ENCODE peak calls at places on chromosomes 1 and 21, in four cellular contexts. H is heart left ventricle, I is GM12891, D is uterus. F is an unnamed sample.

GRCh38 chr1:95407864-95408291 is 173.9 kb downstream of the RWDD3 start:
- DNase-seq in H (no peak), I (no peak), D (no peak), F (no peak)

GRCh38 chr1:186188004-186188539 is 187.0 kb downstream of the TPR start:
- DNase-seq in H (no peak), I (no peak), D (no peak), F (no peak)

GRCh38 chr1:109197163-109198042 is 16.3 kb upstream of the SARS1 start:
- DNase-seq in H (no peak), I (no peak), D (no peak), F (peak; percentile 96)

GRCh38 chr1:150564051-150564991 is 15.1 kb downstream of the MCL1 start:
- DNase-seq in H (peak; percentile 43), I (no peak), D (peak; percentile 29), F (peak; percentile 63)

GRCh38 chr1:153539395-153540093 is 1.2 kb downstream of the S100A5 start:
- DNase-seq in H (no peak), I (no peak), D (no peak), F (no peak)

GRCh38 chr1:92969517-92969916 is 8.3 kb upstream of the DIPK1A start:
- DNase-seq in H (no peak), I (no peak), D (no peak), F (no peak)

GRCh38 chr1:246506440-246506784 is 667 bp downstream of the SMYD3 start:
- DNase-seq in H (no peak), I (no peak), D (no peak), F (no peak)

GRCh38 chr1:170162385-170163226 is 16.8 kb downstream of the NTMT2 start:
- DNase-seq in H (peak; percentile 35), I (no peak), D (peak; percentile 33), F (peak; percentile 30)

GRCh38 chr1:26786437-26787380 is 1.0 kb upstream of the PIGV start:
- DNase-seq in H (peak; percentile 83), I (peak; percentile 48), D (peak; percentile 77), F (peak; percentile 66)

GRCh38 chr1:229759037-229759435 is 133.0 kb downstream of the URB2 start:
- DNase-seq in H (no peak), I (no peak), D (no peak), F (no peak)

GRCh38 chr1:119794230-119794629 is 17.0 kb downstream of the REG4 start:
- DNase-seq in H (no peak), I (no peak), D (no peak), F (no peak)

GRCh38 chr1:161071886-161072371 is 2.2 kb upstream of the ARHGAP30 start:
- DNase-seq in H (peak; percentile 69), I (peak; percentile 68), D (no peak), F (no peak)

GRCh38 chr1:157773723-157774350 is 3.1 kb downstream of the FCRL2 start:
- DNase-seq in H (no peak), I (peak; percentile 7), D (no peak), F (no peak)

GRCh38 chr1:161725888-161726630 is 4.7 kb downstream of the FCRLB start:
- DNase-seq in H (peak; percentile 53), I (no peak), D (peak; percentile 44), F (peak; percentile 36)

GRCh38 chr1:178939328-178939727 is 68.5 kb upstream of the ANGPTL1 start:
- DNase-seq in H (no peak), I (no peak), D (no peak), F (no peak)

GRCh38 chr1:205044745-205045144 is 1.7 kb downstream of the CNTN2 start:
- DNase-seq in H (no peak), I (no peak), D (no peak), F (no peak)

GRCh38 chr1:21012937-21013336 is 163.8 kb downstream of the EIF4G3 start:
- DNase-seq in H (no peak), I (no peak), D (no peak), F (no peak)

GRCh38 chr1:109573785-109574184 is 25.4 kb downstream of the GNAI3 start:
- DNase-seq in H (no peak), I (no peak), D (no peak), F (no peak)

GRCh38 chr1:205259361-205259832 is 31.7 kb downstream of the TMCC2 start:
- DNase-seq in H (no peak), I (no peak), D (no peak), F (no peak)

GRCh38 chr1:232786845-232787455 is 18.3 kb upstream of the MAP10 start:
- DNase-seq in H (no peak), I (no peak), D (no peak), F (no peak)

GRCh38 chr1:216807696-216808095 is 84.5 kb upstream of the ESRRG start:
- DNase-seq in H (no peak), I (no peak), D (no peak), F (no peak)

GRCh38 chr1:10107985-10108663 is 75.4 kb downstream of the UBE4B start:
- DNase-seq in H (no peak), I (no peak), D (no peak), F (no peak)

GRCh38 chr1:38962113-38962512 is 20.5 kb upstream of the RHBDL2 start:
- DNase-seq in H (no peak), I (no peak), D (no peak), F (no peak)

GRCh38 chr21:42833439-42833815 is 45.9 kb downstream of the WDR4 start:
- DNase-seq in H (no peak), I (no peak), D (no peak), F (no peak)

GRCh38 chr1:229001467-229001866 is 266.2 kb downstream of the RHOU start:
- DNase-seq in H (no peak), I (no peak), D (no peak), F (no peak)

GRCh38 chr1:193260056-193260750 is 73.8 kb upstream of the B3GALT2 start:
- DNase-seq in H (no peak), I (no peak), D (no peak), F (no peak)

GRCh38 chr1:153789478-153790148 is 14.4 kb downstream of the SLC27A3 start:
- DNase-seq in H (peak; percentile 35), I (no peak), D (peak; percentile 40), F (no peak)

GRCh38 chr1:47412437-47412836 is 3.6 kb upstream of the FOXE3 start:
- DNase-seq in H (no peak), I (no peak), D (no peak), F (no peak)

GRCh38 chr1:204445860-204446412 is 34.3 kb upstream of the PPP1R15B start:
- DNase-seq in H (no peak), I (peak; percentile 41), D (no peak), F (no peak)

GRCh38 chr1:220828211-220828553 is 41.5 kb downstream of the MTARC1 start:
- DNase-seq in H (no peak), I (no peak), D (no peak), F (no peak)

GRCh38 chr1:100927276-100927675 is 31.4 kb downstream of the SLC30A7 start:
- DNase-seq in H (no peak), I (no peak), D (no peak), F (no peak)

GRCh38 chr1:169110265-169110664 is 3.8 kb downstream of the ATP1B1 start:
- DNase-seq in H (no peak), I (no peak), D (no peak), F (no peak)
- TF ChIP-seq POLR2A in H (no peak), I (no peak), D (no peak), F (no peak)

GRCh38 chr1:2535981-2536380 is 5.9 kb upstream of the HES5 start:
- DNase-seq in H (no peak), I (no peak), D (no peak), F (no peak)

GRCh38 chr1:2533356-2533755 is 3.3 kb upstream of the HES5 start:
- DNase-seq in H (no peak), I (no peak), D (no peak), F (no peak)

GRCh38 chr1:2535455-2535854 is 5.4 kb upstream of the HES5 start:
- DNase-seq in H (no peak), I (no peak), D (no peak), F (no peak)

GRCh38 chr1:2534775-2535387 is 4.8 kb upstream of the HES5 start:
- DNase-seq in H (no peak), I (no peak), D (no peak), F (no peak)

DNA sequence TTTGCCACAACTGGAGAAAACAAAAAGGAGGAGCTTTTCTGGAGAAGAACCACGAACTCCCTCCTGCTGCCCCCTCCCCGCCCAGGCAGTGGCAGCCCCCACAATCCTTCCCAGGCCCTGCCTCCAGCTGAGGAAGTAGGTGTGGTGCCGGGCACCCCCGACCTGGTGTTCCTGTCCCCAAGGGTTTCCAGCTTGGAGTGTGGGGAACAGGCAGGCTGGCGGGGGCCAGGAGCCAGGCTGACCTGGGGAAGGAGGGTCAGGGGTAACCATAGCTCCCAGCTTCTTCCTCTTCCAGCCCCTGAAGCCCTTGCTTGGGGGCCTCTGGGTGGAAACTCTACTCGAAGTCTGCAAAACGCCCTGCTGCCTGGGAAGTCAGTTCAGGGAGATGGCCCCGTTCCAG is 4.3 kb upstream of the HES5 start:
- DNase-seq in H (no peak), I (no peak), D (no peak), F (no peak)
- TF ChIP-seq POLR2A in H (no peak), I (no peak), D (no peak), F (no peak)

GRCh38 chr1:1402081-1402900 is 3.2 kb upstream of the CCNL2 start:
- DNase-seq in H (no peak), I (no peak), D (no peak), F (no peak)

GRCh38 chr1:1403543-1404112 is 3.5 kb downstream of the MRPL20 start:
- DNase-seq in H (no peak), I (no peak), D (no peak), F (no peak)

GRCh38 chr1:1400576-1401456 is 1.7 kb upstream of the CCNL2 start:
- DNase-seq in H (no peak), I (no peak), D (no peak), F (no peak)

GRCh38 chr1:1399870-1400575 is 888 bp upstream of the CCNL2 start:
- DNase-seq in H (no peak), I (no peak), D (no peak), F (no peak)

DNA sequence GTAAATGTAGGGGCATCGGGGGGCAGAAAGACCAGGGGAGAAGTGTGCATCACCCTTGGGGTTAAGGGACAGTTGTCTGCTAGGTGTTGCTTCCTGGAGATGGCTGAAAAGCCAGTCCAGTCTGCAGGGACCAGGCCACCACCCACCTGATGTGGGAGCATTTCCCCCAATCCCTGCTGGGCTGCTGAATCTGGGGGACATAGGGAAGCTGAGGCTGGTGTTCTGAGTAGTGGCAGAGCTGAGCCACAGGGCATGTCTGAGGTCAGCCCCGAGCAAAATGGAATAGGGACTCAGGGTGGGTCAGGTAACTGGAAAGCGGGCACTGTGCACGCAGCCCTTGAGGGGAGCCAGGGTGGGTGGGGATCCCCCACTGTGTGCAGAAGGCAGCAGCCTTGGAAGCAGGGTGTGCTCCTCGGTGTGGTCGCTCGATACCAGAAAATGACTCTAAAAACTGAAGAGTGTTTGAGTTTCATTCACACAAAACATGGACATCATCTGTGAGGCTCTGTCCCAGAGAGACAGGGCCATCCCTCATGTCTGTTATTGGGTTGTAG is 2.4 kb upstream of the CCNL2 start:
- DNase-seq in H (no peak), I (no peak), D (no peak), F (no peak)
- TF ChIP-seq POLR2A in H (no peak), I (peak; percentile 41), D (no peak), F (no peak)

DNA sequence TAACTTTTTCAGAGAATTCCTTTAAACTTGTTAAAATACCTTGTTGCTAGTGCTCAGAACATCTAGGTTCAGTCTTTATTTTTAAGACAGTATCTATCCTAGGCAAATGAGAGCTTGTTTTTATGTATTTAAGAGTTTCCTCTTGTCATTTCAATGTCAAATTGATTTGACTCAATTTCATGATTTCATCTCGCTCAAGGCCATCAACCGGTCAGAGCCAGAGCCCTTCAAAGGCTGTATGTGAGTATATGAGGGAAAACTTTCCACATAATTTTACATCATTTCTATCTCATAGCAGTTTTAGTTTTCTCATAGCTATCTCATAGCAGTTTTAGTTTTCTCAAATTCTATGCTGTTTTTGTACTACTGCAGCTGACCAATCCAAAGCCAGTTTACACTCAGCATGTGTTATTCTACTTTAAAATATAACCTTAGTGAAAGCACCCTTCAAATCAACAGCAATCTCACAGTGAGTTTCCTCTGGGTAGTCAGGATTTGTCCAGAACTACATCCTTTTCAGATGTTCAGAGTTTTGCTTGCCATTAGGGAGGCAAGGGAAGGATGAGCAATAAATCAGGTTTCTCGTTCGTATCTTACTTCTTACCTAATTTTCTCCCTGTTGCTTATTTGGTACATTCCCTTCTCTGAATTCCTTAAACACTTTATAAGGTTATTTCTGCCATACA is 12.7 kb downstream of the HNRNPU start:
- DNase-seq in H (no peak), I (no peak), D (no peak), F (peak; percentile 66)
- TF ChIP-seq POLR2A in H (no peak), I (peak; percentile 58), D (no peak), F (no peak)

F was measured in adrenal gland.